ENCODE peak calls at places on chromosomes 2 and 18, in eight cellular contexts. H is PC-3; B is psoas muscle; I is cardiac muscle cell; T is ascending aorta; L is naive thymus-derived CD4-positive, alpha-beta T cell; J is BE2C; S is tibial nerve. Z is an unnamed sample. For H3K4me1, the result is how much of the 10 kb centered on the place peaks cover.

GRCh38 chr2:45119038-45119437 is 109.8 kb upstream of the SIX2 start:
- DNase-seq in H (peak), B (no peak), I (no peak), T (no peak), L (no peak), J (no peak), S (no peak), Z (no peak)

GRCh38 chr2:43553341-43553855 is 42.4 kb downstream of the THADA start:
- DNase-seq in H (no peak), B (no peak), I (no peak), T (no peak), L (no peak), J (no peak), S (no peak), Z (no peak)

GRCh38 chr2:98710709-98711108 is 20.2 kb downstream of the MGAT4A start:
- DNase-seq in H (no peak), B (no peak), I (no peak), T (no peak), L (no peak), J (no peak), S (no peak), Z (no peak)

GRCh38 chr2:184730288-184730687 is 132.0 kb downstream of the ZNF804A start:
- DNase-seq in H (no peak), B (no peak), I (no peak), T (no peak), L (no peak), J (no peak), S (no peak), Z (no peak)

GRCh38 chr2:148817210-148817708 is 57.8 kb upstream of the KIF5C start:
- DNase-seq in H (no peak), B (no peak), I (peak), T (no peak), L (no peak), J (peak), S (no peak), Z (no peak)

GRCh38 chr18:13077473-13077872 is 86.3 kb downstream of the CEP192 start:
- DNase-seq in H (no peak), B (no peak), I (no peak), T (no peak), L (no peak), J (no peak), S (no peak), Z (no peak)

GRCh38 chr2:1571477-1572417 is 158.5 kb downstream of the TPO start:
- DNase-seq in H (no peak), B (no peak), I (no peak), T (peak), L (no peak), J (no peak), S (no peak), Z (peak)

GRCh38 chr2:241062342-241063092 is 39.6 kb downstream of the MTERF4 start:
- DNase-seq in H (no peak), B (no peak), I (no peak), T (peak), L (no peak), J (no peak), S (no peak), Z (no peak)

GRCh38 chr18:32358075-32358474 is 112.6 kb downstream of the GAREM1 start:
- DNase-seq in H (no peak), B (no peak), I (peak), T (no peak), L (no peak), J (no peak), S (no peak), Z (no peak)

GRCh38 chr2:169797601-169798000 is 1.1 kb upstream of the SSB start:
- DNase-seq in H (no peak), B (no peak), I (no peak), T (no peak), L (no peak), J (no peak), S (no peak), Z (no peak)

GRCh38 chr2:41504532-41504931 is 543.3 kb upstream of the PKDCC start:
- DNase-seq in H (no peak), B (no peak), I (no peak), T (no peak), L (no peak), J (no peak), S (no peak), Z (no peak)

GRCh38 chr2:178477443-178478099 is 829 bp downstream of the FKBP7 start:
- DNase-seq in H (no peak), B (no peak), I (no peak), T (no peak), L (no peak), J (no peak), S (no peak), Z (no peak)

GRCh38 chr2:178208336-178208735 is 14.0 kb downstream of the OSBPL6 start:
- DNase-seq in H (no peak), B (no peak), I (no peak), T (no peak), L (no peak), J (no peak), S (no peak), Z (no peak)

GRCh38 chr2:85112906-85113625 is 20.1 kb upstream of the TCF7L1 start:
- DNase-seq in H (peak), B (no peak), I (no peak), T (no peak), L (no peak), J (no peak), S (no peak), Z (no peak)

GRCh38 chr2:99643824-99644787 is 154.3 kb upstream of the REV1 start:
- DNase-seq in H (peak), B (no peak), I (no peak), T (no peak), L (no peak), J (peak), S (no peak), Z (no peak)

GRCh38 chr2:146804288-146804687 is 1040.5 kb upstream of the ACVR2A start:
- DNase-seq in H (no peak), B (no peak), I (no peak), T (no peak), L (no peak), J (no peak), S (no peak), Z (no peak)

GRCh38 chr2:113012436-113013335 is 7.4 kb downstream of the IL36A start:
- DNase-seq in H (peak), B (no peak), I (no peak), T (no peak), L (no peak), J (no peak), S (no peak), Z (no peak)

GRCh38 chr2:204731996-204732395 is 186.7 kb downstream of the PARD3B start:
- DNase-seq in H (no peak), B (no peak), I (no peak), T (no peak), L (no peak), J (no peak), S (no peak), Z (no peak)

GRCh38 chr2:64404002-64404731 is 49.8 kb upstream of the LGALSL start:
- DNase-seq in H (peak), B (peak), I (peak), T (peak), L (no peak), J (peak), S (peak), Z (peak)

GRCh38 chr2:56230171-56230570 is 46.4 kb downstream of the CCDC85A start:
- DNase-seq in H (peak), B (no peak), I (no peak), T (no peak), L (no peak), J (no peak), S (no peak), Z (no peak)

GRCh38 chr2:204585930-204586329 is 40.7 kb downstream of the PARD3B start:
- DNase-seq in H (no peak), B (no peak), I (no peak), T (no peak), L (no peak), J (no peak), S (no peak), Z (no peak)

GRCh38 chr2:83471708-83472107 is 987.4 kb downstream of the SUCLG1 start:
- DNase-seq in H (no peak), B (no peak), I (no peak), T (no peak), L (no peak), J (no peak), S (no peak), Z (no peak)

GRCh38 chr2:168997794-168998193 is 33.3 kb downstream of the ABCB11 start:
- DNase-seq in H (no peak), B (no peak), I (no peak), T (no peak), L (no peak), J (no peak), S (no peak), Z (no peak)

GRCh38 chr2:3639653-3640052 is 18.3 kb upstream of the ALLC start:
- DNase-seq in H (no peak), B (no peak), I (no peak), T (peak), L (no peak), J (no peak), S (no peak), Z (no peak)

GRCh38 chr2:169005080-169005598 is 26.0 kb downstream of the ABCB11 start:
- DNase-seq in H (no peak), B (no peak), I (no peak), T (no peak), L (no peak), J (peak), S (no peak), Z (no peak)

GRCh38 chr2:207078186-207078798 is 87.5 kb downstream of the KLF7 start:
- DNase-seq in H (no peak), B (no peak), I (no peak), T (no peak), L (no peak), J (no peak), S (no peak), Z (no peak)

GRCh38 chr2:15243762-15244161 is 317.4 kb downstream of the NBAS start:
- DNase-seq in H (peak), B (no peak), I (no peak), T (no peak), L (no peak), J (no peak), S (no peak), Z (no peak)

GRCh38 chr2:118151831-118152230 is 63.6 kb downstream of the INSIG2 start:
- DNase-seq in H (no peak), B (no peak), I (no peak), T (no peak), L (no peak), J (no peak), S (no peak), Z (no peak)

GRCh38 chr2:621303-622099 is 55.7 kb downstream of the TMEM18 start:
- DNase-seq in H (no peak), B (no peak), I (no peak), T (no peak), L (no peak), J (no peak), S (peak), Z (no peak)

GRCh38 chr2:118865106-118865505 is 17.7 kb upstream of the EN1 start:
- DNase-seq in H (peak), B (no peak), I (peak), T (peak), L (no peak), J (peak), S (no peak), Z (no peak)

GRCh38 chr18:63963610-63964256 is 6.1 kb upstream of the SERPINB8 start:
- DNase-seq in H (peak), B (peak), I (peak), T (peak), L (peak), J (no peak), S (peak), Z (no peak)

GRCh38 chr2:85165291-85165690 is 32.1 kb downstream of the TCF7L1 start:
- DNase-seq in H (no peak), B (no peak), I (no peak), T (no peak), L (no peak), J (no peak), S (no peak), Z (no peak)

GRCh38 chr18:58788971-58789797 is 75.5 kb upstream of the ZNF532 start:
- DNase-seq in H (peak), B (peak), I (no peak), T (no peak), L (no peak), J (no peak), S (peak), Z (peak)

GRCh38 chr2:233814063-233814435 is 35.9 kb downstream of the MROH2A start:
- DNase-seq in H (no peak), B (no peak), I (no peak), T (no peak), L (no peak), J (peak), S (no peak), Z (no peak)

GRCh38 chr2:2291500-2292260 is 39.4 kb downstream of the MYT1L start:
- DNase-seq in H (peak), B (no peak), I (peak), T (no peak), L (no peak), J (peak), S (no peak), Z (no peak)

GRCh38 chr2:144382848-144383247 is 137.1 kb downstream of the ZEB2 start:
- DNase-seq in H (no peak), B (no peak), I (no peak), T (no peak), L (peak), J (no peak), S (no peak), Z (no peak)

GRCh38 chr2:28633739-28634138 is 117.9 kb upstream of the PPP1CB start:
- DNase-seq in H (peak), B (no peak), I (no peak), T (no peak), L (no peak), J (no peak), S (no peak), Z (peak)

GRCh38 chr2:28630341-28630740 is 121.3 kb upstream of the PPP1CB start:
- DNase-seq in H (no peak), B (no peak), I (no peak), T (no peak), L (no peak), J (no peak), S (no peak), Z (no peak)

GRCh38 chr2:28632791-28633190 is 118.8 kb upstream of the PPP1CB start:
- DNase-seq in H (no peak), B (no peak), I (no peak), T (no peak), L (no peak), J (no peak), S (no peak), Z (peak)

GRCh38 chr2:28633204-28633603 is 118.4 kb upstream of the PPP1CB start:
- DNase-seq in H (no peak), B (no peak), I (no peak), T (no peak), L (no peak), J (no peak), S (no peak), Z (no peak)

DNA sequence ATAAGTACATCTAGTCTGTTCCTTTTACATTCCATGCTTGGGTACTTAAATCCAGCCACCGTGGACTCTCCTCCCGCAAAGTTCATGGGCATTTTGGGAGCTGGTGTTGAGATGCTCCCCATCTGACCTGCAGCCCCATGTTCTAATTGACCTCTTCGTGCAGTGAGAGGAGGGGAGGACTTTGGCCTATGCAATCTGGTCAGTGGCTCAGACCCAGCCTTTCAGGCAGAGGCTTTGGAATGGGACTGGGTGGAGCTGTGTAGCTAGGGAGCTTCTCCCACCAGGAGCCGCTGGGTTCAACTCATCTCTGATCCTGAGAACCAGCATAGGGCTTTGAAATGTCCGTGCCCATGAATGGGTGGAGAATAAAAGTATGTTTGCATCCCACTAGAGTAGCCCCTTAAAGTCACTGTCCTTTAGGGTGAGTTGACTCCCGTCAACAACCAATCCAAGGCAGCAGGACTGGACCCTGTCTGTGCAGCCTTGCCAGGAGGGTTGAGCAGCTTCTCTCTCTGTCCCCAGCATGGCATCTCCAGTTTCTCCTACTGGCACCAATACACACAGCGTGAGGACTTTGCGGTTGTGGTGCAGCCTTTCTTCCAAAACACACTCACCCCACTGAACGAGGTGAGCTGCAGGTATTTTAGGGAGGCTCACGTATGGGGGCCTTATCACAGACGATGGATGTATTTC is 120.0 kb upstream of the PPP1CB start:
- DNase-seq in H (no peak), B (no peak), I (no peak), T (no peak), L (no peak), J (no peak), S (no peak), Z (no peak)
- H3K4me1 ChIP-seq in H (under half), B (half or more), I (under half), T (half or more), L (under half), J (under half), S (under half), Z (under half)

GRCh38 chr2:163778045-163778753 is 42.4 kb upstream of the FIGN start:
- DNase-seq in H (peak), B (no peak), I (no peak), T (peak), L (no peak), J (no peak), S (no peak), Z (no peak)

GRCh38 chr2:163771596-163771995 is 35.8 kb upstream of the FIGN start:
- DNase-seq in H (peak), B (no peak), I (no peak), T (no peak), L (no peak), J (no peak), S (no peak), Z (no peak)

GRCh38 chr2:163773276-163773675 is 37.5 kb upstream of the FIGN start:
- DNase-seq in H (no peak), B (no peak), I (no peak), T (no peak), L (no peak), J (no peak), S (no peak), Z (no peak)

GRCh38 chr2:163774862-163775261 is 39.1 kb upstream of the FIGN start:
- DNase-seq in H (peak), B (no peak), I (no peak), T (no peak), L (no peak), J (no peak), S (no peak), Z (no peak)

GRCh38 chr2:163775304-163775703 is 39.5 kb upstream of the FIGN start:
- DNase-seq in H (peak), B (no peak), I (no peak), T (no peak), L (no peak), J (no peak), S (no peak), Z (no peak)
- H3K4me1 ChIP-seq in H (half or more), B (under half), I (under half), T (under half), L (under half), J (under half), S (under half), Z (under half)

GRCh38 chr2:55014962-55015939 is 35.0 kb downstream of the RTN4 start:
- DNase-seq in H (peak), B (no peak), I (peak), T (peak), L (peak), J (peak), S (peak), Z (peak)
- H3K4me1 ChIP-seq in H (half or more), B (under half), I (under half), T (under half), L (under half), J (under half), S (under half), Z (under half)

DNA sequence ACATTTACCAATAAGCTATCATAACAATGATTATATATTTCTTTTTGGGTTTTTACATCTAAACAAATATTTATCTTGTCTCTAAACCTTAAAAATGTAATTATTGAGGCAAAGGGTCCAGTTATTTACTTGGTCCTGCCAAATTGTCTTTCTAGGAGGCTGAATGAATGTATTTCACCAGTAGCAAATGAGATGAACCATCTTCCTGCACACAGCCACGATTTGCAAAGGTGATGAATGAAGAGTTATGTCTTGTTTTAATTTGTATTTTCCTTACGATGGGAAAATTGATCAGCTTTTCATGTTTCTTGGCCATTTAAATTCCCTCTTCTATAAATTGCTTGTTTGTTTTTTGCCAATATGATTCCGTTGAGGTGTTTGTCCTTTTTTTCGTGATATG is 1.4 kb downstream of the SP100 start:
- DNase-seq in H (no peak), B (no peak), I (no peak), T (no peak), L (no peak), J (no peak), S (no peak), Z (no peak)
- H3K4me1 ChIP-seq in H (under half), B (under half), I (under half), T (under half), L (half or more), J (under half), S (under half), Z (under half)

DNA sequence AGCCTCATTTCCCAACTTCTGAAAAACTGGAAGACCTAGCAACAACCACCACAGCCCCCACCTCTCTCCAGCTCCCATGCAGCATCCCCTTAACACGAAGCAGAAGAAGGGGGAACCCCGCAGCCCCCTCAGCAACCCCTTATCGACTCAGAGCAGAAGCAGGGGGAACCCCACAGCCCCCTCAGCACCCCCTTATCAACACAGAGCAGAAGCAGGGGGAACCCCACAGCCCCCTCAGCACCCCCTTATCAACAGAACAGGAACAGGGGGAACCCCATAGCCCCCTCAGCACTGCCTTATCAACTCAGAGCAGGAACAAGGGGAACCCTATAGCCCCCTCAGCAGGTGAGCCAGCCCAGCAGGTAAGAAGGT is 6.7 kb downstream of the SLC66A2 start:
- DNase-seq in H (no peak), B (no peak), I (no peak), T (peak), L (no peak), J (no peak), S (no peak), Z (no peak)
- H3K4me1 ChIP-seq in H (under half), B (under half), I (under half), T (under half), L (under half), J (under half), S (under half), Z (under half)

DNA sequence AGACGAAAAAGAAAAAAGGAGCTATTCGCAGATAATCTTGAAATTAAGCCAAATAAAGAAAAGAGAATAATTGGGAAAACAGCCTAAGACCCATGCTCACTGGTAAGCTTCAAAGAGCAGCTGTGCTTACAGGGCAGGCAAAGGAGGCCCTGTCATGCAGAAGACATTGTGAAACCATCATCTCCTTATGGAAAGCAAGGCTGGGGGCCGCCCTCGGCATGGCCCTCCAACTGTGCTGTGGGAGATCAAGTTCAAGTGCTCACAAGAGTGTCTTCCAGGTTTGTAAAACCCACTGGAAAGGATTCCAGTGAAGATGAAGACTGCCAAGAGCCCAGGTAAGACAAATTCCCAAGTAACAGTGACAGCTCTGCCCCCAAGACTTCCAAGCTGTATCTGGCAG is 32.2 kb downstream of the ACVR1 start:
- DNase-seq in H (no peak), B (no peak), I (no peak), T (no peak), L (no peak), J (no peak), S (no peak), Z (no peak)
- H3K4me1 ChIP-seq in H (under half), B (half or more), I (under half), T (under half), L (under half), J (under half), S (under half), Z (under half)

GRCh38 chr2:127635380-127636237 is 10.3 kb upstream of the GPR17 start:
- DNase-seq in H (no peak), B (peak), I (no peak), T (no peak), L (no peak), J (no peak), S (no peak), Z (no peak)
- H3K4me1 ChIP-seq in H (under half), B (under half), I (under half), T (under half), L (half or more), J (under half), S (under half), Z (under half)